ENCODE peak calls at places on chromosomes 7 and 10, in eight cellular contexts. Y is sigmoid colon, C is IMR-90, J is adrenal gland, P is cardiac muscle cell, M is gastrocnemius medialis, N is PC-3, R is breast epithelium. O is an unnamed sample.
A peak's percentile ranks its signal among the peaks of the same experiment; 100 is the strongest.

GRCh38 chr10:68329506-68329861 is 2.4 kb upstream of the HNRNPH3 start:
- DNase-seq in Y (no peak), C (no peak), J (no peak), P (no peak), M (no peak), N (no peak), R (no peak), O (no peak)

GRCh38 chr10:110641256-110641655 is 2.9 kb upstream of the RBM20 start:
- DNase-seq in Y (no peak), C (peak; percentile 37), J (no peak), P (peak; percentile 92), M (peak; percentile 67), N (peak; percentile 53), R (no peak), O (peak; percentile 35)

GRCh38 chr7:42232275-42232674 is 4.7 kb downstream of the GLI3 start:
- DNase-seq in Y (peak; percentile 78), C (peak; percentile 31), J (no peak), P (no peak), M (no peak), N (peak; percentile 67), R (no peak), O (peak; percentile 87)

GRCh38 chr7:116438274-116438673 is 61.3 kb upstream of the CAV2 start:
- DNase-seq in Y (no peak), C (peak; percentile 18), J (no peak), P (no peak), M (no peak), N (peak; percentile 52), R (no peak), O (no peak)

GRCh38 chr7:46934198-46934825 is 647.6 kb downstream of the TNS3 start:
- DNase-seq in Y (no peak), C (peak; percentile 53), J (no peak), P (no peak), M (no peak), N (no peak), R (no peak), O (peak; percentile 37)

GRCh38 chr7:26345837-26346236 is 54.2 kb downstream of the SNX10 start:
- DNase-seq in Y (no peak), C (no peak), J (no peak), P (no peak), M (no peak), N (no peak), R (no peak), O (no peak)

GRCh38 chr10:132647424-132647823 is 109.8 kb downstream of the INPP5A start:
- DNase-seq in Y (peak; percentile 43), C (no peak), J (no peak), P (no peak), M (no peak), N (no peak), R (no peak), O (no peak)

GRCh38 chr7:82247814-82248433 is 195.7 kb downstream of the CACNA2D1 start:
- DNase-seq in Y (no peak), C (peak; percentile 7), J (no peak), P (no peak), M (no peak), N (peak; percentile 35), R (no peak), O (peak; percentile 26)

GRCh38 chr7:96314402-96315108 is 7.3 kb downstream of the SLC25A13 start:
- DNase-seq in Y (no peak), C (peak; percentile 8), J (no peak), P (no peak), M (no peak), N (peak; percentile 21), R (peak; percentile 81), O (peak; percentile 90)

GRCh38 chr10:62715383-62715782 is 89.1 kb upstream of the ADO start:
- DNase-seq in Y (no peak), C (no peak), J (no peak), P (no peak), M (no peak), N (no peak), R (no peak), O (no peak)

GRCh38 chr7:47758546-47758945 is 176.6 kb upstream of the TNS3 start:
- DNase-seq in Y (no peak), C (peak; percentile 36), J (peak; percentile 65), P (no peak), M (peak; percentile 27), N (no peak), R (peak; percentile 19), O (no peak)

GRCh38 chr7:84941291-84941690 is 245.6 kb downstream of the SEMA3D start:
- DNase-seq in Y (no peak), C (no peak), J (no peak), P (no peak), M (no peak), N (no peak), R (no peak), O (no peak)

GRCh38 chr10:15472431-15473400 is 101.6 kb upstream of the FAM171A1 start:
- DNase-seq in Y (no peak), C (peak; percentile 7), J (no peak), P (no peak), M (no peak), N (peak; percentile 1), R (no peak), O (no peak)

GRCh38 chr7:128247108-128247507 is 6.0 kb downstream of the LEP start:
- DNase-seq in Y (no peak), C (no peak), J (no peak), P (no peak), M (no peak), N (no peak), R (no peak), O (no peak)

GRCh38 chr10:26911811-26912461 is 51.2 kb upstream of the ABI1 start:
- DNase-seq in Y (no peak), C (no peak), J (no peak), P (no peak), M (no peak), N (no peak), R (no peak), O (no peak)

GRCh38 chr7:2729043-2729892 is 41.3 kb downstream of the AMZ1 start:
- DNase-seq in Y (peak; percentile 85), C (peak; percentile 44), J (peak; percentile 58), P (no peak), M (peak; percentile 40), N (no peak), R (no peak), O (peak; percentile 18)

GRCh38 chr10:34157501-34157900 is 657.6 kb downstream of the PARD3 start:
- DNase-seq in Y (no peak), C (peak; percentile 45), J (no peak), P (no peak), M (no peak), N (peak; percentile 82), R (no peak), O (peak; percentile 56)

GRCh38 chr7:129875745-129876411 is 76.9 kb downstream of the UBE2H start:
- DNase-seq in Y (no peak), C (peak; percentile 80), J (no peak), P (no peak), M (no peak), N (peak; percentile 67), R (no peak), O (peak; percentile 89)

GRCh38 chr10:121284952-121285351 is 313.3 kb downstream of the FGFR2 start:
- DNase-seq in Y (no peak), C (no peak), J (peak; percentile 74), P (no peak), M (no peak), N (no peak), R (no peak), O (no peak)

GRCh38 chr10:66748217-66748616 is 177.6 kb upstream of the LRRTM3 start:
- DNase-seq in Y (no peak), C (no peak), J (no peak), P (no peak), M (no peak), N (peak; percentile 52), R (no peak), O (no peak)

GRCh38 chr7:139595806-139596205 is 72.3 kb downstream of the CLEC2L start:
- DNase-seq in Y (no peak), C (no peak), J (peak; percentile 35), P (no peak), M (no peak), N (no peak), R (no peak), O (no peak)
- H3K36me3 ChIP-seq in Y (no peaks in the 10 kb centered on the region), C (peaks cover 76% of the 10 kb centered on the region), J (peaks cover 64% of the 10 kb centered on the region), P (peaks cover 89% of the 10 kb centered on the region), M (peaks cover 85% of the 10 kb centered on the region), N (peaks cover 90% of the 10 kb centered on the region), R (no peaks in the 10 kb centered on the region), O (peaks cover 39% of the 10 kb centered on the region)

GRCh38 chr7:94647295-94647694 is 8.6 kb downstream of the SGCE start:
- DNase-seq in Y (no peak), C (no peak), J (no peak), P (no peak), M (no peak), N (no peak), R (no peak), O (no peak)
- TF ChIP-seq CTCF in Y (no peak), C (no peak), J (no peak), P (no peak), M (no peak), N (no peak), R (no peak), O (no peak)

GRCh38 chr7:1587738-1588137 is 17.9 kb upstream of the PSMG3 start:
- DNase-seq in Y (no peak), C (no peak), J (no peak), P (no peak), M (no peak), N (no peak), R (no peak), O (no peak)
- H3K27me3 ChIP-seq in Y (peaks cover 4% of the 10 kb centered on the region), C (peaks cover 41% of the 10 kb centered on the region), J (peaks cover 15% of the 10 kb centered on the region), P (peaks cover 26% of the 10 kb centered on the region), M (peaks cover 50% of the 10 kb centered on the region), N (peaks cover 31% of the 10 kb centered on the region), R (peaks cover 27% of the 10 kb centered on the region), O (peaks cover 4% of the 10 kb centered on the region)

DNA sequence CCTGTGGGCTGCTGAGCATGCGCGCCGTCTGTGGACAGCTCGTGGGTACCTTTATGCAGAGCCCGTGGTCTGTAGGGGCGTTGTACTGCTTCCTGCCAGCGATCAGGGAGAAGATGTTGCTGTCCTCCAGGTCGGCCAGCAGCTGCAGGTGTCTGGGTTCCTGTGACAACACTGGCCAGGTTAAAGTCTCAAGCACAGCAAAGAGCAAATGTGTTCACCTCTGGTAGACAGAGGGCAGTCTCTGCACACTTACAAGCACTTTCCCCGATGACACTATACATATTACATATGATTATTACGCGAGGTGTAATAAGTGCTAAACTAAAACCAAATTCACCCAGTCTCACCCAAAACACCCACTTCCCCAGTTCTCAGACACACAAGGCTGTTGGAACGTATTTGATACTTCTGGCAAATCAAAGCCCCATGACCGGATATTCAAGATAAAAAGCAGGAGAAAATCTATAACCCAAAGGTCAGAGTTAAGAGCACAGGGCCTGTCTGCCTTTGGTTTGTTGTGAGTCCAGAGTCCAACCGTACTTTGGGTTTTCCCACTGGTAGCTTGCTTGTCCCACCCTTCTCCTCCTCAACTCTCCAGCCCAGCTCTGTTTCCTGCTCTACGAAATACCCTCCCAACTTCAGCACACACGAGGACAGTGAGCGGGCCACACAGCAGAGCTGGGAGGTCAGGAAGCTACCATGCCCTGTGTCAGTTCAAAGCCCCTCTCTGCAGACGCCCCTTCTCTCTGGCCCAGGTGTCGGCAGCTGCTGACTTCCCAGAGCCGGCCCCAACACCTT is 49.7 kb upstream of the DDC start:
- DNase-seq in Y (no peak), C (no peak), J (no peak), P (peak; percentile 36), M (no peak), N (peak; percentile 19), R (no peak), O (peak; percentile 13)
- H3K36me3 ChIP-seq in Y (no peaks in the 10 kb centered on the region), C (peaks cover 33% of the 10 kb centered on the region), J (peaks cover 50% of the 10 kb centered on the region), P (no peaks in the 10 kb centered on the region), M (peaks cover 65% of the 10 kb centered on the region), N (peaks cover 34% of the 10 kb centered on the region), R (no peaks in the 10 kb centered on the region), O (peaks cover 22% of the 10 kb centered on the region)

O was measured in bronchial epithelial cell.